ENCODE peak calls at places on chromosomes 4 and X, in seven cellular contexts. One of them, this sample, is unnamed.

GRCh38 chr4:683982-684571 is 4.9 kb downstream of the SLC49A3 start:
- DNase-seq in mesothelial cell of epicardium: no peak
- DNase-seq in ELR: peak; percentile 69
- DNase-seq in NCI-H2171 treated with DMSO at 0.1 percent for 48 hours: peak; percentile 44
- DNase-seq in ecto neural progenitor cell: peak; percentile 81
- DNase-seq in NCI-H1930: peak; percentile 72
- DNase-seq in NT2/D1: peak; percentile 73
- DNase-seq in this sample: peak; percentile 89

GRCh38 chr4:11720292-11720691 is 291.6 kb upstream of the HS3ST1 start:
- DNase-seq in NT2/D1: peak; percentile 22
- DNase-seq in ELR: peak; percentile 1
- DNase-seq in ecto neural progenitor cell: no peak
- DNase-seq in NCI-H2171 treated with DMSO at 0.1 percent for 48 hours: peak; percentile 28
- DNase-seq in mesothelial cell of epicardium: no peak
- DNase-seq in NCI-H1930: no peak
- DNase-seq in this sample: no peak

GRCh38 chrX:15301924-15302323 is 13.5 kb downstream of the ASB11 start:
- DNase-seq in NT2/D1: no peak
- DNase-seq in ecto neural progenitor cell: no peak
- DNase-seq in mesothelial cell of epicardium: no peak
- DNase-seq in NCI-H1930: no peak
- DNase-seq in ELR: no peak
- DNase-seq in NCI-H2171 treated with DMSO at 0.1 percent for 48 hours: no peak
- DNase-seq in this sample: no peak

GRCh38 chr4:149311076-149311475 is 504.6 kb downstream of the IQCM start:
- DNase-seq in NT2/D1: no peak
- DNase-seq in NCI-H2171 treated with DMSO at 0.1 percent for 48 hours: no peak
- DNase-seq in mesothelial cell of epicardium: no peak
- DNase-seq in ELR: peak; percentile 72
- DNase-seq in ecto neural progenitor cell: no peak
- DNase-seq in NCI-H1930: no peak
- DNase-seq in this sample: no peak

GRCh38 chr4:108922191-108922590 is 159.3 kb upstream of the ETNPPL start:
- DNase-seq in NT2/D1: no peak
- DNase-seq in ELR: no peak
- DNase-seq in ecto neural progenitor cell: no peak
- DNase-seq in mesothelial cell of epicardium: no peak
- DNase-seq in NCI-H2171 treated with DMSO at 0.1 percent for 48 hours: no peak
- DNase-seq in NCI-H1930: no peak
- DNase-seq in this sample: no peak

GRCh38 chr4:77015390-77015789 is 60.4 kb downstream of the CCNI start:
- DNase-seq in NT2/D1: no peak
- DNase-seq in NCI-H1930: no peak
- DNase-seq in mesothelial cell of epicardium: no peak
- DNase-seq in NCI-H2171 treated with DMSO at 0.1 percent for 48 hours: no peak
- DNase-seq in ELR: peak; percentile 85
- DNase-seq in ecto neural progenitor cell: no peak
- DNase-seq in this sample: peak; percentile 53

GRCh38 chr4:182492456-182492855 is 249.3 kb downstream of the TENM3 start:
- DNase-seq in NT2/D1: no peak
- DNase-seq in ELR: peak; percentile 24
- DNase-seq in NCI-H1930: no peak
- DNase-seq in NCI-H2171 treated with DMSO at 0.1 percent for 48 hours: no peak
- DNase-seq in ecto neural progenitor cell: no peak
- DNase-seq in mesothelial cell of epicardium: no peak
- DNase-seq in this sample: no peak

GRCh38 chrX:132622130-132622529 is 133.3 kb upstream of the MBNL3 start:
- DNase-seq in NT2/D1: no peak
- DNase-seq in NCI-H1930: no peak
- DNase-seq in ELR: peak; percentile 3
- DNase-seq in mesothelial cell of epicardium: no peak
- DNase-seq in ecto neural progenitor cell: no peak
- DNase-seq in NCI-H2171 treated with DMSO at 0.1 percent for 48 hours: no peak
- DNase-seq in this sample: no peak

GRCh38 chr4:159367421-159368105 is 264.7 kb downstream of the RAPGEF2 start:
- DNase-seq in NCI-H2171 treated with DMSO at 0.1 percent for 48 hours: no peak
- DNase-seq in ELR: no peak
- DNase-seq in NT2/D1: no peak
- DNase-seq in NCI-H1930: no peak
- DNase-seq in ecto neural progenitor cell: no peak
- DNase-seq in mesothelial cell of epicardium: no peak
- DNase-seq in this sample: no peak

GRCh38 chrX:38175140-38175539 is 45.5 kb downstream of the SRPX start:
- DNase-seq in NCI-H2171 treated with DMSO at 0.1 percent for 48 hours: peak; percentile 43
- DNase-seq in ecto neural progenitor cell: peak; percentile 58
- DNase-seq in NCI-H1930: peak; percentile 12
- DNase-seq in NT2/D1: peak; percentile 48
- DNase-seq in ELR: peak; percentile 47
- DNase-seq in mesothelial cell of epicardium: peak; percentile 45
- DNase-seq in this sample: peak; percentile 67

GRCh38 chr4:54643958-54644357 is 13.8 kb upstream of the KIT start:
- DNase-seq in ELR: no peak
- DNase-seq in NT2/D1: no peak
- DNase-seq in ecto neural progenitor cell: no peak
- DNase-seq in NCI-H1930: no peak
- DNase-seq in NCI-H2171 treated with DMSO at 0.1 percent for 48 hours: no peak
- DNase-seq in mesothelial cell of epicardium: no peak
- DNase-seq in this sample: no peak

GRCh38 chr4:89586864-89587263 is 250.1 kb downstream of the SNCA start:
- DNase-seq in NCI-H1930: no peak
- DNase-seq in NCI-H2171 treated with DMSO at 0.1 percent for 48 hours: peak; percentile 43
- DNase-seq in ELR: peak; percentile 41
- DNase-seq in ecto neural progenitor cell: no peak
- DNase-seq in NT2/D1: no peak
- DNase-seq in mesothelial cell of epicardium: no peak
- DNase-seq in this sample: no peak

GRCh38 chr4:186144596-186145569 is 40.4 kb downstream of the FAM149A start:
- DNase-seq in ELR: peak; percentile 37
- DNase-seq in mesothelial cell of epicardium: peak; percentile 76
- DNase-seq in NCI-H2171 treated with DMSO at 0.1 percent for 48 hours: peak; percentile 6
- DNase-seq in ecto neural progenitor cell: peak; percentile 90
- DNase-seq in NT2/D1: peak; percentile 38
- DNase-seq in NCI-H1930: peak; percentile 3
- DNase-seq in this sample: peak; percentile 71

GRCh38 chrX:39948564-39948963 is 149.2 kb downstream of the BCOR start:
- DNase-seq in ecto neural progenitor cell: no peak
- DNase-seq in NT2/D1: no peak
- DNase-seq in mesothelial cell of epicardium: no peak
- DNase-seq in ELR: no peak
- DNase-seq in NCI-H1930: no peak
- DNase-seq in NCI-H2171 treated with DMSO at 0.1 percent for 48 hours: no peak
- DNase-seq in this sample: no peak

GRCh38 chr4:7966281-7967062 is 26.8 kb upstream of the AFAP1 start:
- DNase-seq in ELR: no peak
- DNase-seq in mesothelial cell of epicardium: no peak
- DNase-seq in NCI-H2171 treated with DMSO at 0.1 percent for 48 hours: no peak
- DNase-seq in NCI-H1930: no peak
- DNase-seq in NT2/D1: no peak
- DNase-seq in ecto neural progenitor cell: no peak
- DNase-seq in this sample: no peak

GRCh38 chr4:56206258-56206657 is 181.0 kb downstream of the AASDH start:
- DNase-seq in ecto neural progenitor cell: no peak
- DNase-seq in mesothelial cell of epicardium: no peak
- DNase-seq in ELR: no peak
- DNase-seq in NCI-H2171 treated with DMSO at 0.1 percent for 48 hours: peak; percentile 20
- DNase-seq in NT2/D1: no peak
- DNase-seq in NCI-H1930: no peak
- DNase-seq in this sample: no peak

GRCh38 chr4:112379306-112379705 is 82.1 kb downstream of the ALPK1 start:
- DNase-seq in NCI-H1930: no peak
- DNase-seq in ELR: no peak
- DNase-seq in NCI-H2171 treated with DMSO at 0.1 percent for 48 hours: no peak
- DNase-seq in ecto neural progenitor cell: peak; percentile 92
- DNase-seq in NT2/D1: no peak
- DNase-seq in mesothelial cell of epicardium: no peak
- DNase-seq in this sample: peak; percentile 93

GRCh38 chr4:54929459-54929858 is 195.9 kb downstream of the KDR start:
- DNase-seq in NCI-H2171 treated with DMSO at 0.1 percent for 48 hours: peak; percentile 88
- DNase-seq in NT2/D1: no peak
- DNase-seq in NCI-H1930: no peak
- DNase-seq in ELR: no peak
- DNase-seq in ecto neural progenitor cell: no peak
- DNase-seq in mesothelial cell of epicardium: no peak
- DNase-seq in this sample: no peak

GRCh38 chr4:17310269-17310652 is 201.6 kb downstream of the QDPR start:
- DNase-seq in NT2/D1: no peak
- DNase-seq in ELR: peak; percentile 39
- DNase-seq in NCI-H2171 treated with DMSO at 0.1 percent for 48 hours: no peak
- DNase-seq in NCI-H1930: no peak
- DNase-seq in ecto neural progenitor cell: no peak
- DNase-seq in mesothelial cell of epicardium: no peak
- DNase-seq in this sample: no peak

GRCh38 chrX:39029221-39029620 is 228.0 kb downstream of the MID1IP1 start:
- DNase-seq in mesothelial cell of epicardium: no peak
- DNase-seq in ELR: no peak
- DNase-seq in ecto neural progenitor cell: no peak
- DNase-seq in NCI-H2171 treated with DMSO at 0.1 percent for 48 hours: no peak
- DNase-seq in NCI-H1930: no peak
- DNase-seq in NT2/D1: no peak
- DNase-seq in this sample: no peak

GRCh38 chr4:152079543-152080293 is 318.9 kb upstream of the GATB start:
- DNase-seq in NT2/D1: no peak
- DNase-seq in NCI-H2171 treated with DMSO at 0.1 percent for 48 hours: no peak
- DNase-seq in ecto neural progenitor cell: no peak
- DNase-seq in NCI-H1930: no peak
- DNase-seq in mesothelial cell of epicardium: no peak
- DNase-seq in ELR: no peak
- DNase-seq in this sample: no peak

GRCh38 chr4:165635951-165636350 is 237.1 kb upstream of the TLL1 start:
- DNase-seq in NT2/D1: no peak
- DNase-seq in mesothelial cell of epicardium: no peak
- DNase-seq in ELR: no peak
- DNase-seq in NCI-H1930: no peak
- DNase-seq in ecto neural progenitor cell: no peak
- DNase-seq in NCI-H2171 treated with DMSO at 0.1 percent for 48 hours: no peak
- DNase-seq in this sample: no peak

GRCh38 chr4:34108456-34108855 is 2135.9 kb downstream of the ARAP2 start:
- DNase-seq in NCI-H1930: no peak
- DNase-seq in ELR: peak; percentile 28
- DNase-seq in mesothelial cell of epicardium: no peak
- DNase-seq in ecto neural progenitor cell: no peak
- DNase-seq in NCI-H2171 treated with DMSO at 0.1 percent for 48 hours: no peak
- DNase-seq in NT2/D1: no peak
- DNase-seq in this sample: no peak

GRCh38 chr4:176321589-176321988 is 1.8 kb downstream of the SPCS3 start:
- DNase-seq in ELR: no peak
- DNase-seq in NCI-H1930: no peak
- DNase-seq in ecto neural progenitor cell: no peak
- DNase-seq in NCI-H2171 treated with DMSO at 0.1 percent for 48 hours: no peak
- DNase-seq in NT2/D1: no peak
- DNase-seq in mesothelial cell of epicardium: no peak
- DNase-seq in this sample: no peak

GRCh38 chr4:105979506-105979905 is 84.2 kb downstream of the NPNT start:
- DNase-seq in ELR: peak; percentile 34
- DNase-seq in NCI-H2171 treated with DMSO at 0.1 percent for 48 hours: no peak
- DNase-seq in NT2/D1: peak; percentile 27
- DNase-seq in NCI-H1930: no peak
- DNase-seq in mesothelial cell of epicardium: no peak
- DNase-seq in ecto neural progenitor cell: no peak
- DNase-seq in this sample: no peak

This sample was measured in H9.